ENCODE peak calls at places on chromosomes 12 and 14, in seven cellular contexts. K is GM20000, W is HL-60, C is foreskin fibroblast, J is nephron progenitor cell, A is IMR-90, P is WTC11. I is an unnamed sample.

GRCh38 chr14:89340200-89340667 is 76.8 kb downstream of the FOXN3 start:
- DNase-seq in C (peak; percentile 41), W (no peak), A (peak; percentile 75), J (no peak), P (no peak), K (no peak), I (no peak)

GRCh38 chr12:99334737-99335136 is 312.8 kb upstream of the GARIN6 start:
- DNase-seq in A (no peak), W (no peak), C (no peak), P (no peak), K (no peak), J (no peak), I (no peak)

GRCh38 chr14:103501041-103501870 is 21.4 kb downstream of the CKB start:
- DNase-seq in C (no peak), A (no peak), J (no peak), W (no peak), K (peak; percentile 2), P (no peak), I (no peak)

GRCh38 chr12:32377344-32378000 is 21.9 kb upstream of the FGD4 start:
- DNase-seq in A (no peak), J (no peak), C (no peak), P (no peak), K (no peak), W (no peak), I (no peak)

GRCh38 chr12:45439039-45439438 is 223.1 kb downstream of the ANO6 start:
- DNase-seq in A (peak; percentile 28), C (peak; percentile 69), J (no peak), K (no peak), W (peak; percentile 14), P (no peak), I (no peak)

GRCh38 chr14:37864861-37865718 is 269.7 kb downstream of the TTC6 start:
- DNase-seq in W (no peak), C (peak; percentile 74), K (no peak), P (no peak), J (no peak), A (peak; percentile 7), I (no peak)

GRCh38 chr12:90174198-90174510 is 465.5 kb upstream of the ATP2B1 start:
- DNase-seq in A (no peak), J (no peak), C (no peak), P (no peak), W (no peak), K (no peak), I (no peak)

GRCh38 chr12:106863185-106863584 is 88.7 kb downstream of the RIC8B start:
- DNase-seq in W (no peak), K (no peak), P (no peak), C (peak; percentile 46), A (peak; percentile 16), J (no peak), I (no peak)

GRCh38 chr12:58905422-58905821 is 14.9 kb downstream of the LRIG3 start:
- DNase-seq in P (no peak), J (no peak), W (no peak), C (no peak), K (no peak), A (no peak), I (no peak)

GRCh38 chr12:111244673-111245072 is 124.2 kb downstream of the PHETA1 start:
- DNase-seq in W (no peak), C (no peak), A (no peak), J (no peak), K (no peak), P (no peak), I (no peak)

GRCh38 chr12:94380507-94380906 is 79.2 kb downstream of the CEP83 start:
- DNase-seq in A (no peak), W (no peak), K (no peak), J (no peak), C (no peak), P (no peak), I (no peak)
- TF ChIP-seq CTCF in A (no peak), W (no peak), K (no peak), J (no peak), C (no peak), P (no peak), I (no peak)

GRCh38 chr14:101055776-101056374 is 152.4 kb upstream of the RTL1 start:
- DNase-seq in A (peak; percentile 61), C (no peak), J (no peak), K (no peak), P (no peak), W (no peak), I (no peak)
- TF ChIP-seq CTCF in A (no peak), C (no peak), J (no peak), K (no peak), P (no peak), W (no peak), I (no peak)

DNA sequence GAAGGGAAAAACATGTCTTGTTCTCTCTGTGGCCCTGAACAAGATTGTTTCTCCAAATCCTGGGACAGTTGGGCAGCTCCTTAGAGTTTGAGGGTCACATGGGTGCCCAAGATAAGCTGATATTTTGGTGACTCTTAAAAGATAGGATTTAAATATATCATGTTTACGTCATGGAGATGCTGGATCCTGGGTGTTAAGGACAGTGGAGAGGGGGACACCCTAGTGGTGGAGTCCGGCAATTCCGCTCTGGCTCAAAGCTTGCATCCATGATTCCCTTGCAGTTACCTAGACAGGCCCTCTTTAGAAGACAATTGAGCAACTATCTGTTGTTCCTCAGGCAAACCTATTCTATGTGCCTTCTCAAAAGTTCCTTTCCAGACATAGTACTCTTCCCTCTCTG is 101.8 kb downstream of the CMKLR1 start:
- DNase-seq in W (peak; percentile 4), C (no peak), J (no peak), K (no peak), A (no peak), P (peak; percentile 46), I (peak; percentile 30)
- TF ChIP-seq CTCF in W (no peak), C (no peak), J (peak; percentile 24), K (no peak), A (no peak), P (peak; percentile 32), I (no peak)

GRCh38 chr14:77376771-77377501 is at the start of the genes SAMD15 and TMED8:
- DNase-seq in W (peak; percentile 29), A (peak; percentile 80), P (peak; percentile 85), K (peak; percentile 94), J (peak; percentile 91), C (peak; percentile 94), I (peak; percentile 93)
- TF ChIP-seq CTCF in W (no peak), A (peak; percentile 24), P (no peak), K (no peak), J (no peak), C (no peak), I (no peak)

I was measured in glutamatergic neuron.